ENCODE peak calls at places on chromosomes 13 and 19, in six cellular contexts. A, R, Z, M, V and P are unnamed samples.

GRCh38 chr19:48395170-48395455 is 1.6 kb downstream of the GRIN2D start:
- DNase-seq in A (no peak), R (no peak), Z (no peak), M (no peak), V (no peak), P (no peak)

GRCh38 chr19:13579388-13580060 is 73.2 kb upstream of the CACNA1A start:
- DNase-seq in A (no peak), R (no peak), Z (no peak), M (no peak), V (no peak), P (no peak)

GRCh38 chr13:104206450-104207044 is 1140.3 kb upstream of the SLC10A2 start:
- DNase-seq in A (no peak), R (no peak), Z (no peak), M (no peak), V (no peak), P (no peak)

GRCh38 chr13:80224468-80224867 is 116.5 kb downstream of the SPRY2 start:
- DNase-seq in A (no peak), R (no peak), Z (no peak), M (no peak), V (no peak), P (no peak)

GRCh38 chr13:112693831-112694497 is 4.1 kb downstream of the ATP11A start:
- DNase-seq in A (no peak), R (no peak), Z (no peak), M (no peak), V (peak; percentile 50), P (no peak)

GRCh38 chr13:101053289-101053688 is 363.0 kb downstream of the NALCN start:
- DNase-seq in A (no peak), R (no peak), Z (no peak), M (no peak), V (no peak), P (no peak)

GRCh38 chr19:46724468-46724867 is 7.6 kb upstream of the PRKD2 start:
- DNase-seq in A (no peak), R (no peak), Z (no peak), M (peak; percentile 13), V (no peak), P (no peak)

GRCh38 chr19:1073063-1073955 is 6.3 kb downstream of the ARHGAP45 start:
- DNase-seq in A (no peak), R (no peak), Z (no peak), M (no peak), V (no peak), P (no peak)

GRCh38 chr19:3058009-3058820 is 4.1 kb downstream of the TLE5 start:
- DNase-seq in A (no peak), R (no peak), Z (no peak), M (no peak), V (no peak), P (no peak)

GRCh38 chr19:55080915-55081772 is 5.5 kb downstream of the EPS8L1 start:
- DNase-seq in A (no peak), R (peak; percentile 83), Z (peak; percentile 78), M (peak; percentile 74), V (no peak), P (no peak)

GRCh38 chr19:35943542-35944301 is 7.5 kb downstream of the LRFN3 start:
- DNase-seq in A (no peak), R (no peak), Z (no peak), M (no peak), V (no peak), P (no peak)

GRCh38 chr13:113029487-113030258 is 60.7 kb downstream of the MCF2L start:
- DNase-seq in A (no peak), R (peak; percentile 56), Z (peak; percentile 20), M (no peak), V (no peak), P (no peak)

GRCh38 chr19:32652893-32653625 is 21.9 kb downstream of the ANKRD27 start:
- DNase-seq in A (peak; percentile 37), R (no peak), Z (no peak), M (peak; percentile 89), V (peak; percentile 66), P (no peak)

GRCh38 chr13:46172531-46172991 is 9.4 kb downstream of the LCP1 start:
- DNase-seq in A (no peak), R (no peak), Z (no peak), M (no peak), V (peak; percentile 45), P (no peak)

GRCh38 chr19:47283405-47284059 is 8.8 kb downstream of the INAFM1 start:
- DNase-seq in A (no peak), R (no peak), Z (no peak), M (no peak), V (no peak), P (no peak)

GRCh38 chr19:14467816-14468215 is 7.3 kb downstream of the PTGER1 start:
- DNase-seq in A (no peak), R (no peak), Z (no peak), M (no peak), V (no peak), P (no peak)

GRCh38 chr19:658916-659839 is 3.8 kb downstream of the RNF126 start:
- DNase-seq in A (no peak), R (no peak), Z (no peak), M (peak; percentile 79), V (no peak), P (no peak)